ENCODE peak calls at places on chromosomes 2 and 18, in five cellular contexts. S is GM23338, E is cardiac muscle cell, R is lower lobe of right lung, N is A549. A is an unnamed sample. For H3K4me1, the result is how much of the 10 kb centered on the place peaks cover.

GRCh38 chr2:38327580-38327979 is 49.5 kb downstream of the ATL2 start:
- DNase-seq in R (no peak), N (no peak), S (no peak), E (no peak), A (no peak)

GRCh38 chr18:73879328-73879727 is 268.3 kb downstream of the FBXO15 start:
- DNase-seq in E (no peak), N (no peak), S (no peak), R (no peak), A (no peak)

GRCh38 chr2:159118115-159118858 is 149.8 kb downstream of the TANC1 start:
- DNase-seq in E (peak), S (peak), N (peak), R (peak), A (peak)

GRCh38 chr2:44543773-44544725 is 182.3 kb downstream of the CAMKMT start:
- DNase-seq in S (peak), N (no peak), R (no peak), E (no peak), A (no peak)

GRCh38 chr2:119703526-119703925 is 24.5 kb downstream of the TMEM177 start:
- DNase-seq in R (no peak), N (no peak), E (no peak), S (no peak), A (no peak)

GRCh38 chr18:78861116-78861515 is 118.5 kb upstream of the SALL3 start:
- DNase-seq in E (no peak), R (no peak), S (no peak), N (no peak), A (no peak)

GRCh38 chr2:127051116-127051779 is 55.7 kb downstream of the BIN1 start:
- DNase-seq in S (no peak), N (no peak), R (peak), E (no peak), A (peak)

GRCh38 chr2:232515599-232515998 is 4.6 kb upstream of the PRSS56 start:
- DNase-seq in R (no peak), N (no peak), S (no peak), E (no peak), A (no peak)

GRCh38 chr18:46891742-46892214 is 25.5 kb downstream of the PIAS2 start:
- DNase-seq in S (no peak), E (no peak), N (no peak), R (no peak), A (no peak)

GRCh38 chr2:133342283-133342895 is 225.9 kb downstream of the NCKAP5 start:
- DNase-seq in R (no peak), S (peak), N (no peak), E (no peak), A (no peak)

GRCh38 chr2:159558479-159558878 is 57.9 kb downstream of the BAZ2B start:
- DNase-seq in S (no peak), R (no peak), E (no peak), N (no peak), A (no peak)

GRCh38 chr2:36277146-36277808 is 78.3 kb upstream of the CRIM1 start:
- DNase-seq in R (no peak), N (no peak), E (no peak), S (no peak), A (no peak)

GRCh38 chr18:62164855-62165487 is 21.9 kb downstream of the PIGN start:
- DNase-seq in S (peak), E (no peak), N (no peak), R (no peak), A (no peak)

GRCh38 chr2:71992036-71992435 is 155.6 kb downstream of the CYP26B1 start:
- DNase-seq in E (no peak), N (no peak), R (no peak), S (no peak), A (no peak)

GRCh38 chr2:238670341-238670681 is 177.6 kb upstream of the TWIST2 start:
- DNase-seq in N (no peak), S (no peak), E (no peak), R (no peak), A (no peak)

GRCh38 chr2:168851674-168852320 is 38.4 kb downstream of the SPC25 start:
- DNase-seq in E (no peak), S (no peak), R (no peak), N (no peak), A (no peak)

GRCh38 chr18:67519582-67519981 is 3.1 kb upstream of the DSEL start:
- DNase-seq in S (no peak), N (no peak), R (no peak), E (no peak), A (no peak)

GRCh38 chr2:58634653-58635347 is 393.7 kb upstream of the FANCL start:
- DNase-seq in S (peak), R (no peak), N (no peak), E (no peak), A (no peak)

GRCh38 chr2:188604579-188604978 is 312.9 kb downstream of the GULP1 start:
- DNase-seq in N (no peak), E (no peak), R (no peak), S (no peak), A (no peak)

GRCh38 chr2:124025896-124026295 is 809 bp downstream of the CNTNAP5 start:
- DNase-seq in N (no peak), S (peak), E (no peak), R (no peak), A (no peak)

GRCh38 chr2:223969856-223970255 is 12.6 kb downstream of the MRPL44 start:
- DNase-seq in E (no peak), S (no peak), R (no peak), N (no peak), A (no peak)

DNA sequence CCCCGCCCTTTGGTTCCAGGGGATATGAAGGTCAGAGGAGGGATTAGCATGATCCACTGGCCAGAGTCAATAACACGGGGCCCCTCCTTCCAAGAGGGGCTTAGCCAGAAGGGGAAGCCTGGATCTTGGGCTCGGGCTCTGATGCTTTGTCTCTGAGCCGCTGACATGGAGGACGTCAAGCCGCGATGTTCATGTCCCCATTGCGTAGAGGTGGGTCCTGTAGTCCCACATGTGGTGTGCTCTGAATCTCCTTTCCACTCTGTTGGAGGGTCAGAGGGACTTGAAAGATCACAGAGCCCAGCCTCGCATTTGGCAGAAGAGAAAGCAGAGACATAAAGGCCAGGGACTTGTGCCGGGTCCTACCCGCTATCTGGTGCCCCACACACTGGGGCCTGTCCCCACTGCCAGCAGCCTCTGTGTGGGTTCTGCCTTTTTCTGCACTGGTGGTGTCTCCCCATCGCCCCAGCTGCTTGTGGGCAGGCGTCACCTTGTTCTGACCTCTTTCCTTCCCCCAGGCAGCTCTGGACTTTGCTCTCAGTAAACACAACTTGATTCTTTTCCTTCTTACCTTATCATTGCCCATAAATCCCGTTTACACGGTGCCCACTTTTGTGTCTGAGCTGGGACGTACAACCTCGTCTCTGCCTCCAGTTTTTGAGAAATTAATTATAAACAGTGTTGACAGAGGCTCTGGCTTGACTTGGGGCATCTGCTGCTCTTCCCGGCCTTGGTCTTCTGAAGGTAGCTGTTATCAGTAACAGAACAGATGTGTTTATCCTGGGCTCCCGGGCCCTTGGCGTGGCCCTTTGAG is 48.8 kb downstream of the SH3BP4 start:
- DNase-seq in S (no peak), R (no peak), N (no peak), E (no peak), A (no peak)
- H3K4me1 ChIP-seq in S (under half), R (under half), N (half or more), E (half or more), A (under half)

GRCh38 chr2:101960903-101961286 is 30.9 kb upstream of the IL1R2 start:
- DNase-seq in S (no peak), R (no peak), N (no peak), E (no peak), A (no peak)
- TF ChIP-seq CTCF in S (no peak), R (no peak), N (no peak), E (no peak), A (no peak)

GRCh38 chr18:37393945-37394609 is 171.5 kb downstream of the CELF4 start:
- DNase-seq in E (peak), R (peak), N (peak), S (peak), A (peak)

GRCh38 chr18:37392648-37393047 is 172.9 kb downstream of the CELF4 start:
- DNase-seq in N (no peak), R (no peak), E (no peak), S (no peak), A (no peak)

GRCh38 chr18:37394610-37394965 is 171.0 kb downstream of the CELF4 start:
- DNase-seq in R (no peak), E (no peak), S (no peak), N (no peak), A (no peak)

GRCh38 chr18:37391698-37392548 is 173.7 kb downstream of the CELF4 start:
- DNase-seq in E (no peak), S (no peak), R (no peak), N (no peak), A (no peak)

GRCh38 chr18:37393221-37393828 is 172.3 kb downstream of the CELF4 start:
- DNase-seq in N (no peak), R (no peak), S (no peak), E (no peak), A (no peak)
- H3K4me3 ChIP-seq in N (peak), R (no peak), S (peak), E (peak), A (peak)

GRCh38 chr2:128281852-128282245 is 36.8 kb downstream of the HS6ST1 start:
- DNase-seq in R (peak), S (no peak), E (no peak), N (no peak), A (peak)
- H3K4me1 ChIP-seq in R (under half), S (under half), E (under half), N (under half), A (under half)

GRCh38 chr2:8636691-8637636 is 44.9 kb upstream of the ID2 start:
- DNase-seq in N (no peak), E (peak), R (peak), S (peak), A (peak)
- TF ChIP-seq CTCF in N (no peak), E (no peak), R (no peak), S (no peak), A (no peak)

GRCh38 chr2:160576054-160576499 is 82.5 kb upstream of the RBMS1 start:
- DNase-seq in N (no peak), S (no peak), E (no peak), R (no peak), A (no peak)
- H3K4me3 ChIP-seq in N (no peak), S (no peak), E (no peak), R (no peak), A (no peak)

A was measured in upper lobe of right lung.